ENCODE peak calls at places on chromosomes 12 and 14, in ten cellular contexts. F is amniotic stem cell; R is H9; U is stimulated activated effector memory CD8-positive, alpha-beta T cell treated with anti-CD3 and anti-CD28 coated beads, Interleukin-12 subunit alpha, Interleukin-12 subunit beta, amount 100 ng/mL, for 72 hours; I is iPS-NIHi11; M is SK-MEL-5; G is neural crest cell; B is left ventricle myocardium inferior; Y is activated CD4-positive, CD25-positive, alpha-beta regulatory T cell; C is ELF-1. H is an unnamed sample.

GRCh38 chr12:88624911-88625310 is 44.6 kb upstream of the KITLG start:
- DNase-seq in F (peak), B (no peak), I (no peak), Y (no peak), R (no peak), G (no peak), C (no peak), U (no peak), M (peak), H (no peak)

GRCh38 chr14:67168110-67168441 is 21.2 kb upstream of the GARIN2 start:
- DNase-seq in U (no peak), F (no peak), Y (no peak), M (no peak), I (no peak), R (no peak), B (no peak), G (no peak), C (no peak), H (no peak)

GRCh38 chr14:102554835-102555819 is 37.3 kb upstream of the RCOR1 start:
- DNase-seq in M (no peak), F (no peak), G (peak), R (peak), C (peak), I (peak), B (peak), Y (peak), U (peak), H (no peak)

GRCh38 chr12:64720884-64721283 is 38.3 kb downstream of the GNS start:
- DNase-seq in I (no peak), U (no peak), F (no peak), R (no peak), B (no peak), G (no peak), M (no peak), C (no peak), Y (no peak), H (no peak)

GRCh38 chr14:61563880-61564622 is 131.3 kb upstream of the HIF1A start:
- DNase-seq in Y (no peak), U (no peak), F (no peak), R (no peak), C (no peak), M (no peak), B (no peak), G (no peak), I (no peak), H (no peak)

GRCh38 chr14:31080060-31080459 is 53.9 kb upstream of the STRN3 start:
- DNase-seq in Y (no peak), C (no peak), F (no peak), R (no peak), M (no peak), I (no peak), B (no peak), U (no peak), G (no peak), H (no peak)

GRCh38 chr12:54411398-54412241 is 7.4 kb downstream of the ITGA5 start:
- DNase-seq in C (no peak), M (peak), G (no peak), I (peak), F (peak), U (no peak), B (peak), Y (no peak), R (peak), H (no peak)

GRCh38 chr14:33184587-33184986 is 245.9 kb downstream of the NPAS3 start:
- DNase-seq in Y (no peak), B (no peak), U (no peak), F (no peak), I (no peak), C (no peak), M (peak), G (no peak), R (no peak), H (peak)

GRCh38 chr14:35336171-35337073 is 44.2 kb downstream of the PSMA6 start:
- DNase-seq in I (peak), M (no peak), R (peak), C (peak), Y (no peak), B (peak), F (no peak), U (no peak), G (peak), H (peak)

GRCh38 chr12:105740970-105741725 is 397.6 kb downstream of the NUAK1 start:
- DNase-seq in Y (no peak), I (no peak), U (no peak), F (no peak), B (peak), R (no peak), M (no peak), G (no peak), C (no peak), H (peak)

GRCh38 chr12:53572134-53572758 is 53.9 kb downstream of the ATF7 start:
- DNase-seq in G (no peak), F (no peak), Y (no peak), I (no peak), M (no peak), U (no peak), B (no peak), R (no peak), C (no peak), H (no peak)

GRCh38 chr12:89072303-89073026 is 279.8 kb downstream of the DUSP6 start:
- DNase-seq in B (no peak), G (no peak), Y (no peak), F (no peak), I (no peak), M (no peak), R (no peak), C (no peak), U (no peak), H (peak)

GRCh38 chr12:6273209-6273928 is 37.1 kb upstream of the PLEKHG6 start:
- DNase-seq in C (no peak), R (no peak), G (no peak), B (no peak), U (no peak), F (no peak), M (no peak), I (no peak), Y (no peak), H (no peak)

GRCh38 chr12:124904306-124905098 is 9.9 kb downstream of the UBC start:
- DNase-seq in F (peak), I (peak), Y (no peak), U (no peak), B (peak), R (peak), C (peak), G (peak), M (peak), H (no peak)

GRCh38 chr14:55126932-55127490 is 2.0 kb upstream of the LGALS3 start:
- DNase-seq in Y (no peak), F (no peak), M (no peak), G (no peak), C (no peak), I (no peak), B (no peak), U (no peak), R (no peak), H (no peak)

GRCh38 chr12:32605326-32606095 is 73.6 kb upstream of the DNM1L start:
- DNase-seq in Y (no peak), I (peak), U (no peak), G (no peak), M (no peak), R (no peak), F (no peak), C (no peak), B (no peak), H (no peak)

GRCh38 chr14:73008501-73008900 is 18.4 kb downstream of the ZFYVE1 start:
- DNase-seq in Y (no peak), U (no peak), B (no peak), G (no peak), C (no peak), M (no peak), R (no peak), I (no peak), F (peak), H (no peak)

GRCh38 chr14:23033801-23034497 is 751 bp downstream of the PSMB5 start:
- DNase-seq in M (no peak), F (no peak), R (no peak), G (no peak), U (no peak), B (no peak), I (no peak), Y (no peak), C (no peak), H (no peak)

GRCh38 chr12:127381043-127381668 is 885.8 kb upstream of the TMEM132C start:
- DNase-seq in B (peak), U (peak), F (no peak), Y (no peak), R (peak), G (peak), C (peak), M (peak), I (peak), H (peak)

GRCh38 chr12:119835068-119835467 is 42.1 kb downstream of the CIT start:
- DNase-seq in G (no peak), R (peak), B (no peak), F (no peak), Y (no peak), M (peak), U (no peak), I (peak), C (peak), H (no peak)

GRCh38 chr12:114812858-114813761 is 129.1 kb upstream of the TBX3 start:
- DNase-seq in U (no peak), F (no peak), C (peak), Y (no peak), G (no peak), B (no peak), I (no peak), M (no peak), R (no peak), H (peak)

GRCh38 chr12:49346659-49347306 is at the start of gene DNAJC22:
- DNase-seq in U (no peak), I (peak), Y (no peak), B (no peak), M (no peak), G (no peak), F (no peak), R (peak), C (peak), H (no peak)

GRCh38 chr14:54221971-54222370 is 174.8 kb upstream of the CDKN3 start:
- DNase-seq in F (no peak), Y (no peak), G (no peak), M (no peak), R (no peak), B (peak), I (no peak), C (no peak), U (no peak), H (no peak)

GRCh38 chr12:123690191-123690840 is 19.4 kb downstream of the TCTN2 start:
- DNase-seq in C (no peak), F (no peak), Y (no peak), I (no peak), B (no peak), R (no peak), G (no peak), U (no peak), M (no peak), H (no peak)

GRCh38 chr14:37708481-37708880 is 113.1 kb downstream of the TTC6 start:
- DNase-seq in G (no peak), C (no peak), I (no peak), M (no peak), R (no peak), Y (no peak), U (no peak), B (no peak), F (no peak), H (no peak)

GRCh38 chr12:39102474-39103209 is 197.3 kb upstream of the CPNE8 start:
- DNase-seq in U (no peak), M (no peak), R (no peak), I (no peak), G (no peak), Y (no peak), C (no peak), F (no peak), B (no peak), H (no peak)

GRCh38 chr12:120460157-120460556 is 9.4 kb downstream of the SRSF9 start:
- DNase-seq in U (no peak), Y (no peak), M (no peak), R (no peak), C (no peak), G (no peak), F (no peak), B (no peak), I (no peak), H (no peak)

GRCh38 chr12:54465857-54466499 is 7.4 kb downstream of the GTSF1 start:
- DNase-seq in G (no peak), U (no peak), B (no peak), I (no peak), C (no peak), Y (no peak), R (no peak), M (no peak), F (no peak), H (no peak)

GRCh38 chr12:118288174-118288573 is 84.5 kb downstream of the TAOK3 start:
- DNase-seq in G (no peak), R (no peak), C (no peak), Y (no peak), B (no peak), F (no peak), U (no peak), I (no peak), M (no peak), H (no peak)

GRCh38 chr12:69405466-69405865 is 45.9 kb downstream of the YEATS4 start:
- DNase-seq in B (no peak), I (no peak), R (no peak), U (no peak), F (peak), G (no peak), C (peak), M (peak), Y (no peak), H (no peak)

GRCh38 chr12:103877288-103877687 is 36.3 kb upstream of the NT5DC3 start:
- DNase-seq in C (no peak), G (no peak), Y (no peak), F (no peak), R (no peak), U (no peak), B (no peak), M (no peak), I (no peak), H (no peak)

GRCh38 chr12:27176765-27177164 is 67.3 kb upstream of the STK38L start:
- DNase-seq in F (no peak), I (no peak), C (no peak), R (no peak), G (no peak), U (no peak), Y (no peak), B (no peak), M (no peak), H (no peak)

GRCh38 chr12:6953417-6954315 is 2.5 kb downstream of the PTPN6 start:
- DNase-seq in Y (peak), C (no peak), M (no peak), G (no peak), I (no peak), U (peak), R (no peak), F (no peak), B (peak), H (no peak)

GRCh38 chr14:51938137-51938536 is 51.2 kb upstream of the RTRAF start:
- DNase-seq in G (no peak), I (no peak), Y (no peak), B (no peak), F (no peak), R (no peak), U (no peak), M (no peak), C (no peak), H (no peak)

GRCh38 chr12:43337571-43338497 is 214.2 kb downstream of the ADAMTS20 start:
- DNase-seq in R (no peak), G (no peak), F (no peak), Y (no peak), B (no peak), C (no peak), M (no peak), I (no peak), U (no peak), H (no peak)

GRCh38 chr12:104480826-104481457 is 24.2 kb downstream of the CHST11 start:
- DNase-seq in I (no peak), M (no peak), Y (no peak), F (no peak), U (no peak), R (no peak), B (peak), G (no peak), C (no peak), H (no peak)

GRCh38 chr14:61701946-61702345 is 6.6 kb downstream of the HIF1A start:
- DNase-seq in Y (no peak), U (no peak), R (no peak), I (no peak), B (no peak), M (no peak), G (no peak), C (no peak), F (no peak), H (no peak)

GRCh38 chr12:123832052-123832451 is 70.0 kb downstream of the DNAH10 start:
- DNase-seq in C (no peak), F (no peak), Y (no peak), I (no peak), M (no peak), B (no peak), U (no peak), G (no peak), R (no peak), H (no peak)

GRCh38 chr14:101876539-101876938 is 87.8 kb upstream of the DYNC1H1 start:
- DNase-seq in G (no peak), I (no peak), Y (peak), R (no peak), M (no peak), B (peak), F (no peak), U (no peak), C (no peak), H (no peak)